ENCODE peak calls at places on chromosomes 4 and X, in seven cellular contexts. J, C, P, D, O, T and A are unnamed samples.

GRCh38 chrX:118724352-118724751 is 3.1 kb upstream of the IL13RA1 start:
- DNase-seq in O (no peak), C (no peak), T (no peak), P (no peak), J (no peak), D (no peak), A (no peak)

GRCh38 chr4:155748039-155748438 is 10.8 kb upstream of the GUCY1B1 start:
- DNase-seq in J (no peak), T (no peak), D (no peak), P (no peak), O (no peak), C (no peak), A (no peak)

GRCh38 chr4:1663549-1663948 is 20.6 kb downstream of the FAM53A start:
- DNase-seq in J (no peak), P (no peak), C (no peak), O (no peak), D (no peak), T (no peak), A (no peak)

GRCh38 chr4:184481544-184481943 is 7.2 kb upstream of the IRF2 start:
- DNase-seq in T (no peak), P (no peak), D (no peak), C (no peak), J (no peak), O (no peak), A (no peak)

GRCh38 chr4:118327554-118328241 is 25.1 kb downstream of the PRSS12 start:
- DNase-seq in O (no peak), C (no peak), J (no peak), D (no peak), P (no peak), T (peak; percentile 22), A (no peak)

GRCh38 chr4:656651-657337 is 17.3 kb downstream of the ATP5ME start:
- DNase-seq in D (no peak), C (peak; percentile 38), O (no peak), J (no peak), P (no peak), T (peak; percentile 81), A (no peak)

GRCh38 chr4:16233569-16234177 is 7.4 kb upstream of the TAPT1 start:
- DNase-seq in P (no peak), J (no peak), C (no peak), T (no peak), D (no peak), O (no peak), A (no peak)

GRCh38 chr4:168914095-168914494 is 96.0 kb downstream of the CBR4 start:
- DNase-seq in P (no peak), T (no peak), J (no peak), D (no peak), C (no peak), O (no peak), A (no peak)

GRCh38 chr4:53497446-53498069 is 93.7 kb downstream of the LNX1 start:
- DNase-seq in P (no peak), T (no peak), D (no peak), J (no peak), O (no peak), C (peak; percentile 53), A (no peak)

GRCh38 chr4:144575181-144575580 is 70.8 kb upstream of the HHIP start:
- DNase-seq in C (no peak), J (no peak), D (no peak), O (no peak), P (no peak), T (no peak), A (peak; percentile 55)

GRCh38 chr4:1603413-1604135 is 80.5 kb downstream of the FAM53A start:
- DNase-seq in T (no peak), J (no peak), O (no peak), D (no peak), P (no peak), C (no peak), A (no peak)

GRCh38 chrX:38061335-38061734 is 55.0 kb downstream of the SYTL5 start:
- DNase-seq in D (no peak), J (no peak), O (no peak), P (peak; percentile 73), C (peak; percentile 14), T (no peak), A (no peak)

GRCh38 chrX:66074920-66075879 is 35.3 kb upstream of the VSIG4 start:
- DNase-seq in J (no peak), T (no peak), C (no peak), O (no peak), P (no peak), D (peak; percentile 17), A (no peak)

GRCh38 chr4:186201535-186202230 is 10.3 kb downstream of the CYP4V2 start:
- DNase-seq in O (peak; percentile 43), P (peak; percentile 66), T (peak; percentile 60), D (no peak), J (peak; percentile 64), C (peak; percentile 59), A (peak; percentile 77)

GRCh38 chr4:151931563-151931962 is 170.8 kb upstream of the GATB start:
- DNase-seq in T (no peak), O (no peak), P (no peak), J (peak; percentile 13), D (no peak), C (no peak), A (peak; percentile 48)

GRCh38 chr4:67052981-67053380 is 492.3 kb downstream of the CENPC start:
- DNase-seq in O (no peak), D (no peak), T (no peak), P (no peak), J (no peak), C (no peak), A (no peak)

GRCh38 chrX:129493643-129494042 is 29.6 kb downstream of the SMARCA1 start:
- DNase-seq in O (no peak), C (no peak), D (no peak), J (no peak), P (no peak), T (no peak), A (no peak)

GRCh38 chr4:115042496-115042895 is 70.9 kb downstream of the NDST4 start:
- DNase-seq in J (no peak), P (no peak), O (no peak), T (peak; percentile 0), C (peak; percentile 4), D (no peak), A (no peak)

GRCh38 chr4:22787753-22788389 is 95.1 kb downstream of the GBA3 start:
- DNase-seq in P (no peak), C (no peak), T (no peak), O (no peak), J (no peak), D (no peak), A (no peak)

GRCh38 chr4:3313139-3313538 is 20.3 kb downstream of the RGS12 start:
- DNase-seq in J (no peak), P (no peak), T (no peak), O (no peak), D (no peak), C (no peak), A (no peak)

GRCh38 chrX:19372170-19373033 is 28.7 kb downstream of the PDHA1 start:
- DNase-seq in O (peak; percentile 68), J (peak; percentile 74), D (no peak), T (peak; percentile 79), P (peak; percentile 15), C (peak; percentile 32), A (peak; percentile 74)

GRCh38 chr4:155353923-155354540 is 22.7 kb downstream of the MAP9 start:
- DNase-seq in P (peak; percentile 51), D (no peak), C (peak; percentile 27), T (peak; percentile 39), O (peak; percentile 8), J (peak; percentile 78), A (no peak)

GRCh38 chr4:36011381-36011780 is 232.9 kb downstream of the ARAP2 start:
- DNase-seq in J (no peak), D (no peak), T (no peak), P (no peak), O (no peak), C (no peak), A (no peak)

GRCh38 chr4:98261291-98262271 is at the start of gene RAP1GDS1:
- DNase-seq in T (peak; percentile 73), C (peak; percentile 50), O (peak; percentile 23), P (peak; percentile 22), J (peak; percentile 78), D (no peak), A (peak; percentile 66)

GRCh38 chr4:6749340-6750171 is 33.0 kb upstream of the KIAA0232 start:
- DNase-seq in P (peak; percentile 36), D (no peak), O (peak; percentile 47), C (peak; percentile 91), J (no peak), T (peak; percentile 44), A (no peak)
- TF ChIP-seq JUND in P (no peak), D (no peak), O (no peak), C (peak; percentile 78), J (no peak), T (no peak), A (no peak)

GRCh38 chrX:154829926-154830442 is 4.5 kb downstream of the SMIM9 start:
- DNase-seq in P (no peak), O (peak; percentile 47), T (no peak), C (no peak), D (no peak), J (no peak), A (no peak)

GRCh38 chrX:154836163-154836562 is 1.7 kb upstream of the SMIM9 start:
- DNase-seq in P (no peak), J (no peak), T (no peak), C (no peak), D (no peak), O (peak; percentile 33), A (no peak)

GRCh38 chrX:154834562-154834961 is at the start of gene SMIM9:
- DNase-seq in C (peak; percentile 8), D (no peak), T (no peak), J (no peak), P (no peak), O (no peak), A (no peak)

GRCh38 chrX:154829102-154829501 is 5.4 kb downstream of the SMIM9 start:
- DNase-seq in T (no peak), J (no peak), O (no peak), C (no peak), D (no peak), P (no peak), A (no peak)

DNA sequence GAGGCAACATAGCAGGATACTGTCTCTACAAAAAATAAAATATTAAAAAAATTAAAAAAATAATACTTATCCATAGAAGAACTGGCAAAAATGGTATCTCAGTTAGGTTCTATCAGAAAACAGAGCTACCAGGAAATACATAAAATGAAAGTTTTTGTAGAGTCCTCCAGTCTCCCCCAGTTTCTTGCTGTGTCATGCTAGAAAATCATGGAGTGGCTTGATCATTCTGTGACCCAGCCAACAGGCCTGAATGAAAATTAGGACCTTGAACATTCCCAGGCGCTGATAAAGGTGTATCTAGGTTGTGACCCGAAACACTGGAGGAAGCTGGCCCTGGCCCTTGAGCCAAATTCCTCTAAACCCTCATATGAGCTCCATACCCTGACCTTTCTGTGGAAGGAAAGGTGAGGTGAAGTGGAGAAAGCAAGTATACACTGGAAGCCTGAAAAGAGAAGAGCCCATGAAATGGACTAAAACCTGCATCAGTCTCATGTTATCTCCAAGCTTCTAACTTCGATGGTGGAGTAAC is 652 bp downstream of the SMIM9 start:
- DNase-seq in C (no peak), P (no peak), D (no peak), T (no peak), O (peak; percentile 34), J (no peak), A (no peak)
- TF ChIP-seq JUND in C (no peak), P (no peak), D (no peak), T (no peak), O (peak; percentile 15), J (no peak), A (no peak)

GRCh38 chr4:37733230-37733904 is 47.2 kb upstream of the RELL1 start:
- DNase-seq in P (no peak), T (no peak), D (no peak), O (no peak), C (peak; percentile 80), J (no peak), A (no peak)
- TF ChIP-seq JUND in P (no peak), T (no peak), D (no peak), O (no peak), C (no peak), J (no peak), A (no peak)

GRCh38 chr4:25680580-25680979 is 24.9 kb downstream of the SLC34A2 start:
- DNase-seq in O (no peak), T (no peak), D (no peak), P (no peak), J (no peak), C (no peak), A (no peak)
- TF ChIP-seq JUND in O (no peak), T (no peak), D (no peak), P (no peak), J (no peak), C (no peak), A (no peak)